ENCODE peak calls at places on chromosomes 11 and 22, in four cellular contexts. K is H1, X is GM12878, T is SK-N-SH. H is an unnamed sample.

GRCh38 chr22:46326066-46326680 is 9.3 kb upstream of the TRMU start:
- DNase-seq in T (no peak), K (no peak), X (no peak), H (no peak)

GRCh38 chr11:28098257-28098656 is 9.7 kb downstream of the KIF18A start:
- DNase-seq in X (no peak), K (no peak), T (no peak), H (no peak)

GRCh38 chr11:61004037-61004641 is 32.7 kb downstream of the CD6 start:
- DNase-seq in K (no peak), X (no peak), T (no peak), H (no peak)

GRCh38 chr11:118437736-118438125 is 1.4 kb downstream of the KMT2A start:
- DNase-seq in X (no peak), T (peak; percentile 37), K (peak; percentile 59), H (no peak)

GRCh38 chr11:26878959-26879581 is 114.8 kb upstream of the FIBIN start:
- DNase-seq in T (no peak), K (no peak), X (no peak), H (no peak)

GRCh38 chr11:73950869-73951710 is at the start of gene DNAJB13:
- DNase-seq in X (peak; percentile 23), K (peak; percentile 86), T (peak; percentile 72), H (peak; percentile 69)

GRCh38 chr11:112401036-112401769 is 140.5 kb upstream of the PLET1 start:
- DNase-seq in K (no peak), X (no peak), T (no peak), H (no peak)

GRCh38 chr11:14625804-14626203 is 17.8 kb upstream of the PDE3B start:
- DNase-seq in T (no peak), X (no peak), K (no peak), H (no peak)

GRCh38 chr11:15911377-15912044 is 444.8 kb downstream of the SOX6 start:
- DNase-seq in X (no peak), T (no peak), K (no peak), H (no peak)

GRCh38 chr11:12052676-12053605 is 44.5 kb upstream of the DKK3 start:
- DNase-seq in K (no peak), X (no peak), T (no peak), H (no peak)

GRCh38 chr11:12050911-12051667 is 42.7 kb upstream of the DKK3 start:
- DNase-seq in X (no peak), T (no peak), K (no peak), H (no peak)

GRCh38 chr11:12056112-12056511 is 47.7 kb upstream of the DKK3 start:
- DNase-seq in K (no peak), T (no peak), X (no peak), H (no peak)

GRCh38 chr11:12050470-12050891 is 42.1 kb upstream of the DKK3 start:
- DNase-seq in X (no peak), K (no peak), T (no peak), H (no peak)

GRCh38 chr11:12053606-12054361 is 45.4 kb upstream of the DKK3 start:
- DNase-seq in T (no peak), K (no peak), X (no peak), H (no peak)
- TF ChIP-seq POLR2AphosphoS5 in T (no peak), K (no peak), X (no peak), H (no peak)

GRCh38 chr11:84922836-84923235 is 704.3 kb downstream of the DLG2 start:
- DNase-seq in T (no peak), K (no peak), X (no peak), H (no peak)
- TF ChIP-seq TAF1 in T (no peak), K (no peak), X (no peak), H (no peak)

GRCh38 chr11:129943036-129943435 is 47.7 kb upstream of the NFRKB start:
- DNase-seq in T (no peak), X (no peak), K (no peak), H (no peak)
- TF ChIP-seq POLR2AphosphoS5 in T (no peak), X (no peak), K (no peak), H (no peak)

GRCh38 chr22:29517215-29517908 is 36.2 kb downstream of the THOC5 start:
- DNase-seq in K (no peak), X (no peak), T (peak; percentile 35), H (no peak)
- TF ChIP-seq TAF1 in K (no peak), X (no peak), T (no peak), H (no peak)

GRCh38 chr11:45899448-45900174 is 7.5 kb downstream of the FREY1 start:
- DNase-seq in K (peak; percentile 90), T (peak; percentile 97), X (no peak), H (peak; percentile 74)
- TF ChIP-seq POLR2AphosphoS5 in K (no peak), T (no peak), X (no peak), H (no peak)

DNA sequence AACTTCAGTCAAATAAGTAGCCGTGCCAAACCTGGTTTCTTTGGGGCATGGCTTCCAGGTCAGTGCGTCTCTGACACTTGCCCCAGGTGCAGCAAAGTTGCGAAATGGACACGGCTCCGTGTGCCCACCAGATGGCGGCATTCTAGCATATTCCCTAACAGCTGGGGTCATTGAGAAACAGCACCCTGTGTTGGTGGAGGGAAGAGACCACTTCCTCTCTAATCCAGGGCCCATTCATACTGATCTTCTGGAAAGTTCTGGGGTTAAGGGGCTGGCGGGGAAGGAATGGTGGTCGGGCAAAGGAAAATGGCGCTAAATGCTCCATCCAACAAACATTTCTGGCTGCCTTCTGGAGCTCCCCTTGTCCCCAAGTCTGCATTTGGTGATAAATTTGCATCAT is 141.2 kb upstream of the TIMP3 start:
- DNase-seq in X (no peak), K (peak; percentile 80), T (peak; percentile 81), H (peak; percentile 43)
- TF ChIP-seq TAF1 in X (no peak), K (no peak), T (no peak), H (no peak)

GRCh38 chr11:103696130-103696529 is 340.3 kb upstream of the DDI1 start:
- DNase-seq in X (no peak), K (no peak), T (peak; percentile 11), H (no peak)
- TF ChIP-seq POLR2AphosphoS5 in X (no peak), K (no peak), T (no peak), H (no peak)